ENCODE peak calls at places on chromosomes 2 and 18, in seven cellular contexts. V, K, E, P, F, T and Z are unnamed samples.

GRCh38 chr2:44753552-44754285 is 187.8 kb upstream of the SIX3 start:
- DNase-seq in E (no peak), T (peak; percentile 46), F (no peak), P (no peak), K (peak; percentile 64), V (no peak), Z (no peak)

GRCh38 chr2:163528640-163529217 is 207.1 kb downstream of the FIGN start:
- DNase-seq in P (no peak), K (no peak), F (no peak), E (no peak), V (no peak), T (no peak), Z (no peak)

GRCh38 chr2:234843411-234843810 is 108.4 kb upstream of the SH3BP4 start:
- DNase-seq in E (no peak), V (no peak), P (no peak), T (no peak), K (no peak), F (no peak), Z (no peak)

GRCh38 chr2:234355052-234355720 is 141.7 kb downstream of the ARL4C start:
- DNase-seq in F (no peak), V (no peak), E (no peak), K (no peak), T (no peak), P (no peak), Z (no peak)

GRCh38 chr2:68663371-68664156 is 20.2 kb downstream of the PROKR1 start:
- DNase-seq in T (no peak), K (no peak), E (no peak), V (no peak), F (no peak), P (no peak), Z (no peak)

GRCh38 chr2:198296665-198297308 is 492.4 kb downstream of the PLCL1 start:
- DNase-seq in F (peak; percentile 26), K (no peak), V (peak; percentile 24), P (no peak), E (peak; percentile 40), T (peak; percentile 75), Z (peak; percentile 15)

GRCh38 chr18:70322928-70323327 is 34.1 kb downstream of the SOCS6 start:
- DNase-seq in F (peak; percentile 19), V (no peak), K (no peak), P (no peak), E (no peak), T (peak; percentile 56), Z (no peak)

GRCh38 chr2:32010670-32011565 is at the start of gene MEMO1:
- DNase-seq in V (peak; percentile 88), E (peak; percentile 95), F (peak; percentile 98), K (peak; percentile 87), T (peak; percentile 96), P (peak; percentile 79), Z (peak; percentile 91)

GRCh38 chr2:177106212-177106611 is 106.4 kb upstream of the HNRNPA3 start:
- DNase-seq in T (no peak), P (no peak), V (no peak), F (peak; percentile 13), E (no peak), K (no peak), Z (no peak)

GRCh38 chr18:31230495-31230894 is 67.8 kb upstream of the DSC1 start:
- DNase-seq in F (peak; percentile 19), E (no peak), P (no peak), K (peak; percentile 52), T (peak; percentile 3), V (no peak), Z (no peak)

GRCh38 chr2:75751360-75751759 is 40.6 kb upstream of the GCFC2 start:
- DNase-seq in V (no peak), E (no peak), F (no peak), P (no peak), T (no peak), K (peak; percentile 16), Z (no peak)

GRCh38 chr2:101692037-101692436 is 5.5 kb upstream of the MAP4K4 start:
- DNase-seq in F (no peak), E (no peak), P (no peak), T (no peak), V (no peak), K (no peak), Z (no peak)

GRCh38 chr2:23399674-23400261 is 14.8 kb downstream of the KLHL29 start:
- DNase-seq in E (no peak), T (no peak), P (no peak), V (no peak), F (no peak), K (peak; percentile 64), Z (no peak)

GRCh38 chr18:34222396-34223163 is 2.1 kb downstream of the NOL4 start:
- DNase-seq in V (no peak), P (no peak), K (no peak), F (no peak), T (no peak), E (no peak), Z (no peak)

GRCh38 chr2:82139979-82140611 is 1835.5 kb upstream of the LRRTM1 start:
- DNase-seq in E (peak; percentile 29), V (no peak), F (no peak), T (no peak), K (no peak), P (no peak), Z (no peak)

GRCh38 chr2:25806941-25807340 is 71.3 kb downstream of the ASXL2 start:
- DNase-seq in E (no peak), F (no peak), T (no peak), K (no peak), V (no peak), P (no peak), Z (no peak)

GRCh38 chr2:219836647-219837177 is 209.3 kb downstream of the SLC4A3 start:
- DNase-seq in P (no peak), K (no peak), E (no peak), F (peak; percentile 11), T (peak; percentile 29), V (no peak), Z (no peak)

GRCh38 chr2:64122358-64122757 is 21.9 kb downstream of the PELI1 start:
- DNase-seq in P (no peak), E (no peak), V (no peak), T (no peak), F (no peak), K (no peak), Z (no peak)
- H3K27ac ChIP-seq in P (no peak overlapping the region), E (peak overlapping the region; percentile 76), V (no peak overlapping the region), T (no peak overlapping the region), F (no peak overlapping the region), K (no peak overlapping the region), Z (no peak overlapping the region)

DNA sequence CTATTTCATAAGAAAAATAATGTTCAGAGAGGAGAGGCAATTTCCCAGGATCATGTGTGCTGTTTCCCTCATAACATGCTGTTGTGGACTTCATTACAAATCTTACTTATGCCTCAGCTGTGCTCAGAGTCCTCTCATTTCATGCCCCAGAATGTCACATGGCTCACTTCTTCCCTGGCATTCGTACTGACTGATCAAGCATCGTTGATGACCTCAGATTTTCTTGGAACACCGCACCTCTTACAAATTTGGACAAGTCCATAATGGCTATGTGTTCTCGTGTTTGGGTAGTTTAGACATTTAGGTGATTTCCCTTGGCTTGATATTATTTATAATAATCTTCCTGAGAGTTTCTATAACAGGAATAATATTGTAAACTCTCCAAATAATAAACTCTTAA is 32.9 kb downstream of the SERPINB7 start:
- DNase-seq in E (no peak), F (no peak), T (no peak), P (no peak), K (no peak), V (no peak), Z (no peak)
- H3K4me3 ChIP-seq in E (no peak overlapping the region), F (no peak overlapping the region), T (no peak overlapping the region), P (no peak overlapping the region), K (no peak overlapping the region), V (no peak overlapping the region), Z (no peak overlapping the region)

GRCh38 chr2:223722226-223722625 is 115.2 kb downstream of the AP1S3 start:
- DNase-seq in K (no peak), V (no peak), E (no peak), P (no peak), T (no peak), F (no peak), Z (no peak)
- H3K27ac ChIP-seq in K (no peak overlapping the region), V (no peak overlapping the region), E (no peak overlapping the region), P (no peak overlapping the region), T (no peak overlapping the region), F (peak overlapping the region; percentile 90), Z (no peak overlapping the region)

GRCh38 chr2:202049840-202050239 is 16.2 kb downstream of the FZD7 start:
- DNase-seq in E (no peak), P (no peak), T (no peak), K (no peak), F (no peak), V (no peak), Z (no peak)
- H3K4me3 ChIP-seq in E (no peak overlapping the region), P (no peak overlapping the region), T (no peak overlapping the region), K (no peak overlapping the region), F (no peak overlapping the region), V (no peak overlapping the region), Z (no peak overlapping the region)

DNA sequence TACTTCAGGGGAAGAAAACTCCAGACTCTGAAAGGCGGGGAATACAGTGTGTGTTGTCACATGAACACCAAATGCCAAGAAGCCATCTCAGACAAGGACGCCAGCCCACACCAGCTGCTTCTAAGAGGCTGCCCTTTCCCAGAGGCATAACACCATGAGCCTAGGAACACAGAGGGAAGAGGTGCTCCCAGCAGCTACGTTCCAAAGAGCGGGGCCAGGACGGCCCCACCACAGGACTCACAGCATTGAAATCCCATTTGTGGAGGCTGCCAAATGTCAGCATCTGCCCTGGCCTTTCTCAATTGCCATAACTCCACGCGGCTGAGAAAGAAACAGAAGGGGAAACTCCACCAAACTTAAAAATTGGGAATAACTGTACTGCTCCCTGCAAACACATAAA is 20.1 kb upstream of the ID2 start:
- DNase-seq in E (no peak), V (no peak), T (peak; percentile 28), P (no peak), F (no peak), K (no peak), Z (no peak)
- H3K27ac ChIP-seq in E (no peak overlapping the region), V (peak overlapping the region; percentile 89), T (peak overlapping the region; percentile 51), P (no peak overlapping the region), F (peak overlapping the region; percentile 89), K (no peak overlapping the region), Z (no peak overlapping the region)

GRCh38 chr2:100561191-100561590 is 1.6 kb upstream of the PDCL3 start:
- DNase-seq in T (no peak), F (no peak), P (no peak), V (no peak), E (no peak), K (no peak), Z (no peak)
- H3K4me3 ChIP-seq in T (no peak overlapping the region), F (no peak overlapping the region), P (no peak overlapping the region), V (no peak overlapping the region), E (no peak overlapping the region), K (no peak overlapping the region), Z (no peak overlapping the region)

GRCh38 chr2:54609647-54610046 is 113.8 kb upstream of the EML6 start:
- DNase-seq in V (no peak), E (no peak), T (no peak), K (no peak), F (no peak), P (no peak), Z (no peak)
- H3K27ac ChIP-seq in V (no peak overlapping the region), E (peak overlapping the region; percentile 3), T (no peak overlapping the region), K (no peak overlapping the region), F (peak overlapping the region; percentile 12), P (no peak overlapping the region), Z (peak overlapping the region; percentile 5)